ENCODE peak calls at places on chromosomes 2 and 18, in four cellular contexts. B is breast epithelium, M is hepatocyte, V is transverse colon. J is an unnamed sample. For H3K4me1, the result is how much of the 10 kb centered on the place peaks cover.

GRCh38 chr2:32355976-32356734 is 668 bp upstream of the BIRC6 start:
- DNase-seq in M (no peak), B (no peak), V (no peak), J (no peak)

GRCh38 chr2:215765729-215766360 is 247.5 kb downstream of the MREG start:
- DNase-seq in B (no peak), M (no peak), V (no peak), J (no peak)

GRCh38 chr2:25168256-25169072 is at the start of gene POMC:
- DNase-seq in V (peak), B (no peak), M (peak), J (peak)

GRCh38 chr2:46964835-46965560 is 49.4 kb upstream of the MCFD2 start:
- DNase-seq in B (peak), M (no peak), V (no peak), J (no peak)

GRCh38 chr18:53941601-53942335 is 282.7 kb downstream of the MBD2 start:
- DNase-seq in B (no peak), V (no peak), M (no peak), J (no peak)

GRCh38 chr2:176827269-176827668 is 385.3 kb upstream of the HNRNPA3 start:
- DNase-seq in V (no peak), B (no peak), M (no peak), J (no peak)

GRCh38 chr18:46250084-46250811 is 146.1 kb downstream of the HAUS1 start:
- DNase-seq in V (peak), M (peak), B (peak), J (peak)

GRCh38 chr2:203126971-203127370 is 111.8 kb upstream of the CYP20A1 start:
- DNase-seq in V (no peak), B (no peak), M (no peak), J (no peak)

GRCh38 chr2:160241251-160242137 is 41.4 kb upstream of the ITGB6 start:
- DNase-seq in V (peak), B (peak), M (peak), J (no peak)

DNA sequence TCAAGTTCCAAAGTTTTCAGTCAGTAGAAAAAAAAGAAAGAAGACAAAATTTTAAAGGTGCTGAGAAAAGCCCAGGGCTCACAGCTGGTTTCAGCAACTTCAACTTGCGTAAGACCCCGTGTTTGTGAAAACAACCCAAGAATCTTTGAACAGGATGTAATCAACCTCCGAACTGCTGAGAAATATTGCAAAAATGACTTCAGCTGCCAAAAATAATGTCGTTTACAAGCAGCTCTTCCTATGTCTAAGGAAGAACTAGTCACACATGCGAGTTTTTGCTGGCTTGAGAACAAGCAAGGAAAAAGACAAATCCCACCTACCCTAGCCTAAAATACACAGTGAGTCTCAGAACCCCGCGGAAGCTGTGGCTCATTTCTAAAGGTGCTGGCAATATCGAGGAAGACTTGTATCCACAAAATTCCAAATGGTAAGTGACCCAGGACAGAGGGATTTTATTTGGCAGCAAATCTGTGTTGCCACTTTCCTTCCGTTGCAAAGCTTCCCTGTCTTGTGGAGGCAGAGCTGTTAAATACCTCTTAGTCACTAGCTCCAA is 59.8 kb upstream of the SLC8A1 start:
- DNase-seq in V (peak), M (no peak), B (no peak), J (no peak)
- H3K4me3 ChIP-seq in V (no peak), M (no peak), B (peak), J (no peak)

GRCh38 chr2:237870126-237870525 is 10.7 kb downstream of the RAMP1 start:
- DNase-seq in B (no peak), M (no peak), V (no peak), J (no peak)
- H3K4me1 ChIP-seq in B (under half), M (under half), V (under half), J (under half)

GRCh38 chr18:49562481-49563129 is 748 bp downstream of the LIPG start:
- DNase-seq in B (no peak), V (peak), M (peak), J (peak)
- H3K4me3 ChIP-seq in B (peak), V (no peak), M (peak), J (peak)

DNA sequence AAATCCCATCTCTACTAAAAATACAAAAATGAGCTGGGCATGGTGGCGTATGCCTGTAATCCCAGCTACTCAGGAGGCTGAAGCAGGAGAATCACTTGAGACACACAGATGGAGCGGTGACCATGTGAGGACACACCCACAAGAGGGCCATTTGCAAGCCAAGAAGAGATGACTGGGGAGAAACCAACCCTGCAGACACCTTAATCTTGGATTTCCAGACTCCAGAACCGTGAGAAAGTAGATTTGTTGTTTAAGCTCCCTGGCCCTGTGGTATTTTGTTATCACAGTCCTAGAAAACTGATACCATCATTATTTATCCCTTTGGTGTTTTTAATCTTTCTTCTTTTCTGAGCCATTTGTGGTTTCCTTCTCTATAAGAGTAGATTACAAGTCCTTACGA is 88.6 kb upstream of the ID2 start:
- DNase-seq in B (no peak), V (no peak), M (no peak), J (no peak)
- H3K4me1 ChIP-seq in B (under half), V (under half), M (under half), J (under half)

GRCh38 chr18:8706545-8706980 is 1.2 kb downstream of the MTCL1 start:
- DNase-seq in B (no peak), M (no peak), V (no peak), J (peak)

GRCh38 chr18:8707946-8708345 is 2.6 kb downstream of the MTCL1 start:
- DNase-seq in V (no peak), M (no peak), B (no peak), J (no peak)

GRCh38 chr18:8705941-8706544 is 687 bp downstream of the MTCL1 start:
- DNase-seq in B (no peak), M (peak), V (no peak), J (peak)

GRCh38 chr18:8708670-8709069 is 3.3 kb downstream of the MTCL1 start:
- DNase-seq in V (no peak), B (no peak), M (no peak), J (no peak)

GRCh38 chr18:8706981-8707940 is 1.9 kb downstream of the MTCL1 start:
- DNase-seq in M (peak), V (no peak), B (peak), J (peak)
- H3K4me3 ChIP-seq in M (peak), V (peak), B (peak), J (peak)

DNA sequence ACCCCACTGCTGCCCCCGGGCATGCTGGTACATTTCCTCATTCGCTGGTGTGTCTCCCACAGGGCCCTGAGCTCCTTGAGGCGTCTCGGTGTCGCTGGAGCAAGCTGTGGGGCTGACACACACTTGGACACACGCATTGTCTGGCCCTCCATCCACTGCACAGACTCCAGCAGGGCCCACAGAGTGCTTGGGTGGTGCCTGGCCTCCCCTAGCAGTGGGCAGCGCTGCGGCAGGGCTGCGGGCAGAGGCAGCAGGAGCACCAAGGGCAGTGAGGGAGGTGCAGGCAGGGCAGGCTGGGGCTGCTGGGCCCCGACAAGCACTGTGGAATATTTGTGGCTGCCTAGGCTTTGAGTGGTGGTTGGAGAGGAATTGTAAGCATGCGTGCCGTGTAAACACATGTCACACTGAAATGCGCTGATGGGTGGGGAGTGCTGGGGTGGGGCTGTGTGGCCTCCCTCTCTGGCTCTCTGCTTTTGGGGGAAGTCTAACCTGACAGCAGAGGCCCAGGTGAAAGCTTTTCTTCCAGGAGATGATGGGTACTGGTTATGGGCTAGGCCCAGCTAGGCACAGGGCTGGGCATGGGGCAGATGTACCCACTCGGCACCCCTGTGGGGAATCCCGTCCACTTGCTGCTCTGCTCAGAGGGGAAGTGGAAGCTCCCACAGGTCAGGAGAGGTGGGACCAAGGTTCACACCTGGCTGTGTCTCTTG is 55.5 kb upstream of the HS6ST1 start:
- DNase-seq in B (peak), M (peak), V (peak), J (no peak)
- H3K4me1 ChIP-seq in B (under half), M (half or more), V (under half), J (under half)